ENCODE peak calls at places on chromosomes 3 and 15, in seven cellular contexts. K is OCI-LY7, C is mammary epithelial cell, N is foreskin fibroblast, G is astrocyte of the cerebellum, X is cardiac muscle cell, B is neural progenitor cell. T is an unnamed sample.

GRCh38 chr3:99172736-99173657 is 271.5 kb upstream of the DCBLD2 start:
- DNase-seq in C (peak), X (peak), B (peak), G (peak), K (peak), N (peak), T (peak)

GRCh38 chr15:60840703-60841411 is 361.9 kb upstream of the ICE2 start:
- DNase-seq in K (no peak), C (no peak), N (no peak), X (peak), G (no peak), B (peak), T (no peak)

GRCh38 chr15:90301901-90302300 is 36.4 kb downstream of the NGRN start:
- DNase-seq in K (no peak), B (no peak), X (no peak), G (no peak), C (no peak), N (no peak), T (no peak)

GRCh38 chr15:31486906-31487695 is 160.5 kb downstream of the KLF13 start:
- DNase-seq in C (no peak), X (no peak), G (no peak), B (no peak), K (no peak), N (no peak), T (no peak)

GRCh38 chr3:179771797-179772196 is 119.0 kb downstream of the USP13 start:
- DNase-seq in N (no peak), B (no peak), X (peak), K (no peak), G (no peak), C (no peak), T (peak)

GRCh38 chr3:15983232-15983631 is 185.5 kb upstream of the ANKRD28 start:
- DNase-seq in K (no peak), B (no peak), X (no peak), N (peak), C (peak), G (no peak), T (peak)

GRCh38 chr3:135922903-135923250 is 42.7 kb upstream of the PPP2R3A start:
- DNase-seq in K (no peak), G (no peak), N (no peak), X (peak), B (no peak), C (peak), T (no peak)

GRCh38 chr15:47743385-47743784 is 26.1 kb downstream of the SEMA6D start:
- DNase-seq in K (no peak), N (no peak), C (no peak), G (no peak), B (no peak), X (no peak), T (no peak)

GRCh38 chr3:74314696-74315095 is 299.8 kb downstream of the CNTN3 start:
- DNase-seq in C (peak), G (no peak), N (peak), K (no peak), B (no peak), X (no peak), T (peak)

GRCh38 chr15:77860101-77860691 is 217.3 kb downstream of the TBC1D2B start:
- DNase-seq in G (no peak), N (no peak), C (no peak), K (no peak), B (no peak), X (no peak), T (no peak)

GRCh38 chr15:90294601-90295269 is 29.3 kb downstream of the NGRN start:
- DNase-seq in N (no peak), X (no peak), C (no peak), G (no peak), B (no peak), K (no peak), T (no peak)

GRCh38 chr3:16511561-16512434 is 1.7 kb downstream of the RFTN1 start:
- DNase-seq in K (peak), B (peak), N (peak), C (no peak), X (no peak), G (peak), T (peak)

GRCh38 chr3:126523745-126524428 is at the start of gene CHST13:
- DNase-seq in N (peak), G (no peak), X (peak), C (peak), B (peak), K (no peak), T (peak)

GRCh38 chr3:99862208-99862607 is 44.5 kb downstream of the CMSS1 start:
- DNase-seq in X (no peak), N (peak), C (no peak), G (no peak), K (no peak), B (no peak), T (no peak)

GRCh38 chr15:94075349-94075748 is 156.0 kb upstream of the MCTP2 start:
- DNase-seq in X (no peak), K (no peak), C (no peak), G (no peak), B (no peak), N (no peak), T (no peak)

GRCh38 chr3:154324919-154325318 is 632 bp upstream of the DHX36 start:
- DNase-seq in N (peak), X (no peak), K (no peak), B (peak), G (no peak), C (no peak), T (no peak)

GRCh38 chr3:127639173-127640030 is 10.4 kb downstream of the PODXL2 start:
- DNase-seq in B (no peak), X (no peak), N (peak), K (no peak), G (no peak), C (peak), T (peak)

GRCh38 chr3:36729204-36730056 is 34.9 kb downstream of the DCLK3 start:
- DNase-seq in G (peak), N (peak), B (peak), C (peak), K (peak), X (peak), T (peak)

GRCh38 chr3:185677146-185677829 is 91.2 kb downstream of the SENP2 start:
- DNase-seq in B (peak), C (peak), K (peak), X (peak), N (peak), G (peak), T (peak)

GRCh38 chr3:46928297-46928696 is 48.2 kb downstream of the CCDC12 start:
- DNase-seq in X (no peak), N (no peak), B (no peak), C (no peak), G (no peak), K (peak), T (no peak)

GRCh38 chr15:52783191-52783829 is 6.8 kb downstream of the ONECUT1 start:
- DNase-seq in C (no peak), N (no peak), B (peak), X (peak), G (no peak), K (no peak), T (no peak)

GRCh38 chr3:129418041-129418973 is 10.1 kb downstream of the EFCAB12 start:
- DNase-seq in B (no peak), X (no peak), N (no peak), G (no peak), K (no peak), C (no peak), T (no peak)

GRCh38 chr3:16478516-16478915 is 35.0 kb downstream of the RFTN1 start:
- DNase-seq in G (no peak), N (peak), B (no peak), C (peak), K (no peak), X (no peak), T (peak)

DNA sequence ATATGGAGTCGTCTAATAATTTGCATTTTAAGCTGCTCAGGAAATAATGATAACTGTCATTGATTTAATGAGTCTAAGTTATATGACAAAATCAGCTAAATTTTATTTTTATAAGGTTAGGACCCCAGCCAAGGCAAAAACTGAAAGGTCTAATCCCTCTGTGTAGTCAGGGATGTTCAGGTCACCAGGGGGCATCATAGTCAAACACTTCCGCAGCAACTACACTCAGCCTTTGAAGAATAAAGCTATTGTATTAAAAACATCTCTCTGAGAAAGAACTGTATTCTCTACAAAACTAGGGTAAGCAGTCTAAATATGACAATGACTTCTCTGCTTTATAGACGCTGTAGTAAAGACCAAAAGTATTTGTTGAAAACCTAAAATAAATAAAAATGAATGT is 15.0 kb downstream of the INTS14 start:
- DNase-seq in G (no peak), C (no peak), N (no peak), K (peak), X (peak), B (peak), T (no peak)
- TF ChIP-seq CTCF in G (peak), C (peak), N (no peak), K (peak), X (peak), B (peak), T (peak)

GRCh38 chr3:171495413-171495812 is 35.2 kb upstream of the TNIK start:
- DNase-seq in B (no peak), G (no peak), C (no peak), K (no peak), N (no peak), X (no peak), T (no peak)
- H3K4me3 ChIP-seq in B (no peak), G (no peak), C (no peak), K (no peak), N (no peak), X (no peak), T (no peak)

GRCh38 chr3:114445233-114445632 is 151.4 kb downstream of the TIGIT start:
- DNase-seq in K (no peak), B (no peak), C (no peak), X (no peak), G (no peak), N (peak), T (no peak)

GRCh38 chr3:114449271-114450007 is 155.6 kb downstream of the TIGIT start:
- DNase-seq in K (peak), B (no peak), C (peak), N (no peak), X (no peak), G (no peak), T (peak)

GRCh38 chr3:114446605-114447004 is 152.8 kb downstream of the TIGIT start:
- DNase-seq in B (no peak), X (no peak), K (no peak), C (peak), N (no peak), G (no peak), T (no peak)

GRCh38 chr3:114447950-114448479 is 154.2 kb downstream of the TIGIT start:
- DNase-seq in K (no peak), G (no peak), X (no peak), C (no peak), B (no peak), N (no peak), T (no peak)

GRCh38 chr3:114447545-114447944 is 153.7 kb downstream of the TIGIT start:
- DNase-seq in N (peak), X (no peak), C (peak), G (no peak), B (no peak), K (peak), T (no peak)
- TF ChIP-seq CTCF in N (no peak), X (no peak), C (no peak), G (no peak), B (no peak), K (peak), T (no peak)

DNA sequence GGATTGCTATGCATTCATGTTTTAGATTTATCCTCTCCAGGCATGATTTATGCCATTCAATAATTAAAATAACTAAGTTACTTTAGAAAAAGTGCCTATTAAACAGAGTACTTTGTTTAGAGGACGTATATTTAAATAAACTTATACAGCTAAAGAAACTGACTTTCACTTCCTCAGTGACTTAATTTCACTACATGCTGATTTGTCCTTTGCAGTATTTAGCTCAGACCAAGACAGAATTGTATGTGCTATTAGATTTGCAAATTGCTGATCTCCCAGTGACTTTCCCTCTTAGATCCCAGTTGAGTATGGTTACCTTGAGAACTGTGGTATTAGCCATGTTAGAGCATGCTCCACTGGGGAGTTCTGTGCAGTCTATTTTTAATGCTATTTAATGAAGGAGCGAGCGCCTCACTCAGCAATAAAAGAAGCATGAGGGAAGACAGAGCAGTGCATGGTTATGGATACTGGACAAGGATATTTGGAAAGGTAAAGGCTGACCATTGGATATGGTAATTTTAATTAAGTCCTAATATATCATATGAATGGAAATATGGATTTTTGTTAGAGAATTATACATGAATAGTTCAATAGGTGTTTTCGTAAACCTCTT is 2.7 kb downstream of the ARPP21 start:
- DNase-seq in G (no peak), X (no peak), C (no peak), B (no peak), N (no peak), K (no peak), T (no peak)
- H3K4me3 ChIP-seq in G (no peak), X (no peak), C (no peak), B (no peak), N (no peak), K (peak), T (no peak)

GRCh38 chr15:42591238-42591936 is 16.0 kb downstream of the STARD9 start:
- DNase-seq in B (no peak), N (peak), X (no peak), K (peak), C (no peak), G (peak), T (peak)
- TF ChIP-seq CTCF in B (peak), N (peak), X (peak), K (peak), C (peak), G (peak), T (peak)